ENCODE peak calls at places on chromosome 2, in six cellular contexts. B is GM23248, H is HCT116, N is PC-3, X is SK-N-SH, J is MM.1S. A is an unnamed sample.
A peak's percentile ranks its signal among the peaks of the same experiment; 100 is the strongest.

GRCh38 chr2:240896871-240897692 is 1.1 kb upstream of the MAB21L4 start:
- DNase-seq in X (no peak), J (no peak), N (peak; percentile 9), H (no peak), B (no peak), A (no peak)

GRCh38 chr2:53896864-53897263 is 37.1 kb upstream of the GPR75 start:
- DNase-seq in H (no peak), B (peak; percentile 80), J (no peak), N (peak; percentile 76), X (no peak), A (no peak)

GRCh38 chr2:228242591-228242990 is 61.1 kb upstream of the SPHKAP start:
- DNase-seq in H (no peak), N (no peak), B (no peak), J (no peak), X (no peak), A (no peak)

GRCh38 chr2:187890690-187891089 is 336.5 kb upstream of the TFPI start:
- DNase-seq in J (no peak), H (no peak), B (no peak), X (no peak), N (no peak), A (no peak)

GRCh38 chr2:7025098-7025497 is 107.9 kb downstream of the RNF144A start:
- DNase-seq in X (no peak), B (no peak), J (no peak), N (no peak), H (no peak), A (no peak)

GRCh38 chr2:202064206-202064880 is 8.7 kb upstream of the KIAA2012 start:
- DNase-seq in J (no peak), B (peak; percentile 92), H (no peak), N (peak; percentile 60), X (peak; percentile 27), A (no peak)

GRCh38 chr2:167196461-167197252 is 308.4 kb downstream of the XIRP2 start:
- DNase-seq in J (peak; percentile 76), B (peak; percentile 45), N (peak; percentile 87), H (no peak), X (peak; percentile 55), A (no peak)

GRCh38 chr2:176089843-176090395 is 2.6 kb upstream of the HOXD13 start:
- DNase-seq in B (no peak), X (no peak), J (no peak), N (no peak), H (no peak), A (no peak)

GRCh38 chr2:225668606-225669266 is 269.2 kb downstream of the NYAP2 start:
- DNase-seq in N (peak; percentile 82), X (peak; percentile 42), H (peak; percentile 72), J (peak; percentile 76), B (peak; percentile 78), A (peak; percentile 84)

GRCh38 chr2:27958711-27959378 is 68.3 kb downstream of the BABAM2 start:
- DNase-seq in X (no peak), B (peak; percentile 44), J (no peak), N (peak; percentile 46), H (no peak), A (no peak)

GRCh38 chr2:72914226-72915075 is 2.9 kb upstream of the EMX1 start:
- DNase-seq in N (no peak), B (no peak), H (no peak), J (no peak), X (peak; percentile 41), A (no peak)

GRCh38 chr2:237472187-237472712 is 14.8 kb upstream of the MLPH start:
- DNase-seq in N (no peak), H (no peak), J (no peak), X (no peak), B (no peak), A (no peak)

GRCh38 chr2:237472909-237473308 is 14.1 kb upstream of the MLPH start:
- DNase-seq in B (no peak), N (no peak), J (no peak), H (no peak), X (no peak), A (no peak)

GRCh38 chr2:237474511-237474911 is 12.5 kb upstream of the MLPH start:
- DNase-seq in X (peak; percentile 51), J (no peak), B (peak; percentile 17), H (no peak), N (no peak), A (no peak)

GRCh38 chr2:237474931-237475703 is 11.9 kb upstream of the MLPH start:
- DNase-seq in J (peak; percentile 77), X (peak; percentile 99), B (peak; percentile 90), N (peak; percentile 66), H (peak; percentile 37), A (peak; percentile 90)

GRCh38 chr2:237473474-237474453 is 13.3 kb upstream of the MLPH start:
- DNase-seq in B (peak; percentile 74), X (no peak), J (no peak), H (no peak), N (peak; percentile 12), A (no peak)
- H3K9ac ChIP-seq in B (peak overlapping the region; percentile 91), X (peak overlapping the region; percentile 98), J (no peak overlapping the region), H (peak overlapping the region; percentile 83), N (peak overlapping the region; percentile 92), A (peak overlapping the region; percentile 92)

GRCh38 chr2:127652786-127653357 is 6.9 kb downstream of the GPR17 start:
- DNase-seq in N (no peak), J (no peak), H (no peak), X (no peak), B (no peak), A (no peak)

GRCh38 chr2:127650041-127650784 is 4.3 kb downstream of the GPR17 start:
- DNase-seq in X (no peak), H (no peak), J (no peak), B (peak; percentile 34), N (no peak), A (no peak)

GRCh38 chr2:127651987-127652550 is 6.1 kb downstream of the GPR17 start:
- DNase-seq in X (peak; percentile 90), B (no peak), H (no peak), J (no peak), N (no peak), A (no peak)

GRCh38 chr2:127650785-127651380 is 4.9 kb downstream of the GPR17 start:
- DNase-seq in J (no peak), B (peak; percentile 50), H (no peak), X (no peak), N (no peak), A (no peak)

DNA sequence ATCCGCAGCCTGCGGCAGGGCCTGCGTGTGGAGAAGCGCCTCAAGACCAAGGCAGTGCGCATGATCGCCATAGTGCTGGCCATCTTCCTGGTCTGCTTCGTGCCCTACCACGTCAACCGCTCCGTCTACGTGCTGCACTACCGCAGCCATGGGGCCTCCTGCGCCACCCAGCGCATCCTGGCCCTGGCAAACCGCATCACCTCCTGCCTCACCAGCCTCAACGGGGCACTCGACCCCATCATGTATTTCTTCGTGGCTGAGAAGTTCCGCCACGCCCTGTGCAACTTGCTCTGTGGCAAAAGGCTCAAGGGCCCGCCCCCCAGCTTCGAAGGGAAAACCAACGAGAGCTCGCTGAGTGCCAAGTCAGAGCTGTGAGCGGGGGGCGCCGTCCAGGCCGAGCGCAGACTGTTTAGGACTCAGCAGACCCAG is 5.4 kb downstream of the GPR17 start:
- DNase-seq in H (no peak), N (no peak), B (no peak), X (no peak), J (no peak), A (no peak)
- H2AFZ ChIP-seq in H (no peak overlapping the region), N (no peak overlapping the region), B (no peak overlapping the region), X (no peak overlapping the region), J (no peak overlapping the region), A (no peak overlapping the region)

GRCh38 chr2:128639693-128640092 is 321.0 kb upstream of the HS6ST1 start:
- DNase-seq in B (peak; percentile 14), N (no peak), H (no peak), X (no peak), J (no peak), A (peak; percentile 50)

GRCh38 chr2:128640847-128641360 is 322.2 kb upstream of the HS6ST1 start:
- DNase-seq in N (no peak), J (no peak), H (no peak), B (no peak), X (no peak), A (no peak)

GRCh38 chr2:128641421-128642095 is 322.9 kb upstream of the HS6ST1 start:
- DNase-seq in X (no peak), N (no peak), J (no peak), B (no peak), H (no peak), A (no peak)

GRCh38 chr2:128638741-128639477 is 320.2 kb upstream of the HS6ST1 start:
- DNase-seq in B (peak; percentile 70), N (no peak), H (no peak), J (no peak), X (peak; percentile 42), A (no peak)

DNA sequence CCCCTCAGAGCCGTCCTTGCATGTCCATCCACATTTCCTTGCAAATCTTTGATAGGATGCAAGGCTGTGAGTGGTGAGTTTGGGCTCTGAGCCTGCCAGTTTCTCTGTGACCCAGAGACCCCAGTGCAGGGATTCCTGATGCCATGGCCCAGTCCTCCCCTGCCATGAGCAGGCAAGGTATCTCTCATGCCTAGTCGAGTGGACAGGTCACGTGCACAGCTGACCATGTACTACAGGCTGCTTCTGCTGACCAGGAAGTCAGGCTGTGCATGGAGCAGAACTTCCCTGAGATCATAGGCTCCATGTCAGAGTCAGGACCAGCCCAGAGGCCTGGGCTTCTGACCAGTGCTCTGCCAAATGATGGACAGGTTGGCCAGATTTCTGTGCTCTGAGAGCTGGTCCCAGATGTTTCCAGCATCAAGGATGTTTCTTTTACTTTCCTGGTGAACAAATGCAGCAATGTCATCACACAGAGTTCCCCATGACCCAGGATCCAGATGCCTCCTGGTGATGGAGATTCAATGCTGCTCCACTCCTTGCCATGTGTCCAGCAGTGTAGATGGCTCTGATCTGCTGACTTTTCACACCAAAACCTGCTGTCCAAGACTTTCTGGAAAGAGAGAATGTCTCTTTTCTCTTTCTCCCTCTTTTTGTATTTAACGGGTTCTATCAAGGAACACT is 321.6 kb upstream of the HS6ST1 start:
- DNase-seq in B (peak; percentile 14), J (no peak), N (no peak), H (no peak), X (no peak), A (no peak)
- H3K9me2 ChIP-seq in B (no peaks in the 10 kb centered on the region), J (no peaks in the 10 kb centered on the region), N (no peaks in the 10 kb centered on the region), H (no peaks in the 10 kb centered on the region), X (no peaks in the 10 kb centered on the region), A (no peaks in the 10 kb centered on the region)

GRCh38 chr2:189285962-189286648 is 106.5 kb upstream of the COL5A2 start:
- DNase-seq in B (peak; percentile 94), H (no peak), N (peak; percentile 63), X (no peak), J (no peak), A (no peak)

GRCh38 chr2:189287982-189288494 is 108.5 kb upstream of the COL5A2 start:
- DNase-seq in B (peak; percentile 87), J (peak; percentile 51), X (peak; percentile 23), H (peak; percentile 34), N (peak; percentile 84), A (peak; percentile 60)

GRCh38 chr2:189291460-189291859 is 111.9 kb upstream of the COL5A2 start:
- DNase-seq in N (no peak), J (no peak), B (no peak), X (no peak), H (no peak), A (no peak)

GRCh38 chr2:189285351-189285750 is 105.8 kb upstream of the COL5A2 start:
- DNase-seq in J (no peak), B (peak; percentile 24), H (no peak), X (no peak), N (no peak), A (no peak)

DNA sequence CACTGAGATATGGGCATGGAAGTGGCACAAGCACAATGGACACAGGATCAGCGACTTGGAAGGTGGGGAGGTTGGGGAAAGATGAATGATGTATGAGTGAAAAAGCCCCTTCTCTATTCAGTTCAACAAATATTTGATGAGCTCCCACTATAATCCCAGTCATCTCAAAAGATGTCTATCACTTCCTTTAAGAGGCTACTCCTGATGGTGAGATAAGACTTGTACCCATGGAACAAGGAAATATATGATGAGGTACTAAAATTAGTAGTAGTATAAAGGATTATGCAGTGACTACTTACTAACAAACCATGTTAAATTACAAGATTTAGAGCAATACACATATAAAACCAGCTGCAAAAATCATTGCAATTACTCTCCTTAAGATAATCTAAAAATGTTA is 107.8 kb upstream of the COL5A2 start:
- DNase-seq in B (no peak), J (no peak), N (no peak), H (no peak), X (no peak), A (no peak)
- H3K9ac ChIP-seq in B (peak overlapping the region; percentile 63), J (no peak overlapping the region), N (peak overlapping the region; percentile 25), H (no peak overlapping the region), X (peak overlapping the region; percentile 74), A (no peak overlapping the region)

A was measured in Karpas-422.